ENCODE peak calls at places on chromosome 21, in four cellular contexts. O, H, B and Z are unnamed samples.

GRCh38 chr21:33230518-33231324 is 983 bp downstream of the IFNAR2 start:
- DNase-seq in O (no peak), H (peak; percentile 64), B (peak; percentile 79), Z (peak; percentile 75)

GRCh38 chr21:34274001-34274400 is 89.8 kb upstream of the KCNE2 start:
- DNase-seq in O (no peak), H (no peak), B (no peak), Z (no peak)

GRCh38 chr21:45954271-45954670 is 27.3 kb upstream of the COL6A1 start:
- DNase-seq in O (no peak), H (no peak), B (no peak), Z (no peak)

GRCh38 chr21:35190201-35190701 is 141.1 kb upstream of the RUNX1 start:
- DNase-seq in O (no peak), H (no peak), B (no peak), Z (no peak)

GRCh38 chr21:31326478-31327247 is 17.4 kb downstream of the TIAM1 start:
- DNase-seq in O (no peak), H (no peak), B (peak; percentile 38), Z (peak; percentile 58)

GRCh38 chr21:17003221-17003620 is 509.6 kb upstream of the CXADR start:
- DNase-seq in O (peak; percentile 19), H (no peak), B (no peak), Z (no peak)

GRCh38 chr21:14718957-14719356 is 172.8 kb upstream of the SAMSN1 start:
- DNase-seq in O (no peak), H (no peak), B (no peak), Z (no peak)

GRCh38 chr21:31158789-31159581 is 120.7 kb upstream of the KRTAP19-8 start:
- DNase-seq in O (no peak), H (no peak), B (no peak), Z (no peak)

GRCh38 chr21:46639489-46640386 is 4.3 kb downstream of the PRMT2 start:
- DNase-seq in O (no peak), H (no peak), B (no peak), Z (no peak)

GRCh38 chr21:35026153-35026499 is 23.0 kb downstream of the RUNX1 start:
- DNase-seq in O (no peak), H (no peak), B (no peak), Z (no peak)

GRCh38 chr21:45513003-45513706 is 29.1 kb downstream of the SLC19A1 start:
- DNase-seq in O (no peak), H (no peak), B (no peak), Z (no peak)

GRCh38 chr21:46128983-46129571 is 26.3 kb downstream of the FTCD start:
- DNase-seq in O (no peak), H (no peak), B (no peak), Z (no peak)

GRCh38 chr21:44875341-44875740 is 1.9 kb upstream of the PTTG1IP start:
- DNase-seq in O (peak; percentile 25), H (no peak), B (no peak), Z (no peak)

GRCh38 chr21:41761211-41762181 is 5.4 kb downstream of the RIPK4 start:
- DNase-seq in O (no peak), H (peak; percentile 18), B (no peak), Z (no peak)

GRCh38 chr21:43657355-43658093 is 1.8 kb downstream of the HSF2BP start:
- DNase-seq in O (no peak), H (peak; percentile 47), B (peak; percentile 17), Z (no peak)

GRCh38 chr21:44509539-44509938 is 30.5 kb downstream of the KRTAP10-1 start:
- DNase-seq in O (no peak), H (peak; percentile 74), B (no peak), Z (no peak)

GRCh38 chr21:43864313-43864805 is 664 bp upstream of the AGPAT3 start:
- DNase-seq in O (peak; percentile 10), H (no peak), B (peak; percentile 58), Z (peak; percentile 66)

GRCh38 chr21:44761011-44761729 is 40.5 kb downstream of the UBE2G2 start:
- DNase-seq in O (no peak), H (no peak), B (no peak), Z (peak; percentile 49)

GRCh38 chr21:35252831-35253230 is 203.7 kb upstream of the RUNX1 start:
- DNase-seq in O (no peak), H (no peak), B (no peak), Z (no peak)

GRCh38 chr21:46667191-46667734 is 31.8 kb downstream of the PRMT2 start:
- DNase-seq in O (no peak), H (no peak), B (no peak), Z (peak; percentile 62)

GRCh38 chr21:34022557-34023335 is 50.6 kb upstream of the MRPS6 start:
- DNase-seq in O (no peak), H (no peak), B (peak; percentile 36), Z (no peak)

GRCh38 chr21:41614456-41615010 is 106.6 kb upstream of the TMPRSS2 start:
- DNase-seq in O (no peak), H (no peak), B (no peak), Z (no peak)

GRCh38 chr21:45379901-45380330 is 25.0 kb upstream of the COL18A1 start:
- DNase-seq in O (no peak), H (no peak), B (no peak), Z (no peak)

GRCh38 chr21:35324372-35325220 is 275.5 kb upstream of the RUNX1 start:
- DNase-seq in O (no peak), H (no peak), B (no peak), Z (no peak)

GRCh38 chr21:35223480-35224156 is 174.5 kb upstream of the RUNX1 start:
- DNase-seq in O (no peak), H (no peak), B (no peak), Z (no peak)

GRCh38 chr21:45228171-45228641 is 59.5 kb downstream of the POFUT2 start:
- DNase-seq in O (peak; percentile 82), H (no peak), B (no peak), Z (no peak)

GRCh38 chr21:31974454-31974985 is 101.7 kb downstream of the HUNK start:
- DNase-seq in O (no peak), H (no peak), B (no peak), Z (no peak)

GRCh38 chr21:21921410-21922232 is 923.4 kb downstream of the NCAM2 start:
- DNase-seq in O (no peak), H (no peak), B (peak; percentile 1), Z (no peak)
- TF ChIP-seq CTCF in O (peak; percentile 47), H (peak; percentile 32), B (peak; percentile 16), Z (peak; percentile 19)

DNA sequence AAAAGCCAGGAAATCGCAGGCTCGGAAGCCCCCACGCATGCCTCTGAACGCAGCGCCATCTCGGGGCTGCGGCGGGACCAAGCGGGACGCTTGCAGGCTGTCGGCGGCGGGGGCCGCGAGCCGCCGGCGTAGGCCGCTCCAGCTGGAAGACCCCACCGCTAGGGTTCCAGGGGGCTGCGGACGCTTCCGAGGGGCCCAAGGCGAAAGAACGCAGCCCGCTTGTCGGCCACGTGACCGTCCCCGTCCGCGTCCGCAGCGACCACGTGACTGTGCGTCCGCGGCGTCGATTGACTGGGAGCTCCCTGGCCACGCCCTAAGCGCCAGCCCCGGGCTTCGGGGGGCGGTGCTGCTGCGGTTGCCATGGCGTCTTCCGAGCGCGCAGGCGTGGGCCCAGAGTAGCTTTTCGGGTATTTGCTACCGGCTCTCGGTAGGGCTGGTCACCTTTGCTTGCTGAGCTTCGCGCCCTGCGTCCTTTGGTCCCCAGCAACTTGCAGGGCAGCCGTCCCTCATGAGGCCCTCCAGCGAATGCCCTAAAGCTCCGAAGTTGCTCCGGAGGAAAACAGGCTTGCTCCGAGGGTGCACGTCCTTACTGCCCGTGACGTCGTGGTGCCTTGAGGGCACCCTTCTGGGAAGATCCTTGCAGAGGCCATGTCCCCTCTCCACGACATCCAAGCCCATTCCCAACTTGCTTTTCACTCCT is 197.2 kb downstream of the DYRK1A start:
- DNase-seq in O (peak; percentile 72), H (peak; percentile 93), B (peak; percentile 94), Z (peak; percentile 97)
- TF ChIP-seq CTCF in O (peak; percentile 29), H (peak; percentile 38), B (peak; percentile 61), Z (peak; percentile 33)

GRCh38 chr21:28084951-28085350 is 907.7 kb downstream of the LTN1 start:
- DNase-seq in O (no peak), H (no peak), B (no peak), Z (no peak)

GRCh38 chr21:28086861-28087581 is 905.7 kb downstream of the LTN1 start:
- DNase-seq in O (no peak), H (no peak), B (no peak), Z (no peak)

GRCh38 chr21:28078126-28078525 is 914.6 kb downstream of the LTN1 start:
- DNase-seq in O (no peak), H (no peak), B (no peak), Z (no peak)

DNA sequence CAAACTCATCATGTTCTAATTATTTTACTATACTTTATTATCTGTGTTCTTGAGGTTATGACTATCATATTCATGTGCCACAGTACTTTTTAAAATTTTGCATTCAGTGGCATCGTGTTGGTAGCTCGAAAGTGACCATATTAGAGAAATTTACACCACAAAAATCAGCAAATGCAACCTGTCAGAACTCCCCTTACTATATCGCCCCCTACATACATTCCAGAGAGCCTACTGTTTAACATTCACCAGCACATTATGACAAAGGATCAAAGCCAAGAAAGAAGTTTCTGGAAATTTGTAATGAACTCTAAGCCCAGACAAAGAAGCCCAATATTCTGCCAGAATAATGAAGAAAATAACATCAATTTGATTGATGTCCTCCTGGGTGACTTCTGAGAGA is 909.3 kb downstream of the LTN1 start:
- DNase-seq in O (no peak), H (no peak), B (no peak), Z (no peak)
- TF ChIP-seq CTCF in O (no peak), H (no peak), B (no peak), Z (no peak)

GRCh38 chr21:18521204-18521603 is 117.6 kb upstream of the TMPRSS15 start:
- DNase-seq in O (no peak), H (no peak), B (no peak), Z (no peak)

GRCh38 chr21:18517905-18518566 is 114.5 kb upstream of the TMPRSS15 start:
- DNase-seq in O (no peak), H (no peak), B (no peak), Z (no peak)

GRCh38 chr21:18524097-18524496 is 120.5 kb upstream of the TMPRSS15 start:
- DNase-seq in O (no peak), H (no peak), B (no peak), Z (no peak)

DNA sequence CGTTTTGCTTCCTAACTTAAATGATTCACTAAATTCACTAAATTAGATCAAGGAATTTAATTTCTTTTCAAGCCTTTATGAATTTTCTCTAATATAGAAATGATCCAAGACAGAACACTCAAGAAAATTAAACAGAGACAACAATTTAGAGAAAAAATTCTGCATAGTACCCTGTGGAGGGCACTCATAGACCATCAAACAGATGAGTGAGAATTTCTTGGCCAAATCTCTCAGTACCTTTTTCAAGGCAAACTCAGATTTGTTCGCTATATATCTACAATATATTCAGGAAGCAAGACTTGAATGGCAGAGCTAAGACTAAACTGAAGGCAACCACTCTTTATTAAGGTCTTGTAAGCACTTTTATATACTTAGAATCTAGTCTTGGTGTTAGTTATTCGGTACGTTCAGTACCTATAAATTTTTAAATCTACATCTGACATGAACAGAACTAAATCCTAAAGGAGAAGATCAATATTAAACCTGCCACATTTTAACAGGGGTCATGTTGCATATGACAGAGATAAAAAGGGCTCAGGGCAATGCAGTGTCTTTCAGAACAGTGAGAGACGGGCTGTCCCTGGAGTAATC is 118.7 kb upstream of the TMPRSS15 start:
- DNase-seq in O (no peak), H (no peak), B (no peak), Z (no peak)
- TF ChIP-seq CTCF in O (no peak), H (peak; percentile 13), B (peak; percentile 8), Z (no peak)

GRCh38 chr21:37565530-37566223 is 199.1 kb downstream of the DYRK1A start:
- DNase-seq in O (peak; percentile 36), H (peak; percentile 0), B (no peak), Z (no peak)
- TF ChIP-seq CTCF in O (peak; percentile 27), H (no peak), B (no peak), Z (no peak)